ENCODE peak calls at places on chromosomes 5 and 9, in nine cellular contexts. V is right cardiac atrium, W is GM10248, D is hepatocyte, G is GM19239, L is cardiac fibroblast, B is T-cell, N is amniotic stem cell, X is activated T-helper 1 cell treated with Interleukin-2 at 50 U/mL for 16 hours. U is an unnamed sample.

GRCh38 chr9:4923580-4924544 is 61.2 kb upstream of the JAK2 start:
- DNase-seq in V (no peak), W (peak), D (peak), G (peak), L (peak), B (no peak), N (no peak), X (no peak), U (no peak)

GRCh38 chr9:128481561-128481960 is 23.0 kb upstream of the GLE1 start:
- DNase-seq in V (no peak), W (no peak), D (no peak), G (no peak), L (no peak), B (no peak), N (no peak), X (no peak), U (no peak)

GRCh38 chr5:168642019-168642418 is 62.9 kb upstream of the PANK3 start:
- DNase-seq in V (no peak), W (no peak), D (no peak), G (no peak), L (no peak), B (no peak), N (no peak), X (no peak), U (no peak)

GRCh38 chr9:112447283-112447761 is 39.3 kb upstream of the KIAA1958 start:
- DNase-seq in V (no peak), W (no peak), D (peak), G (no peak), L (peak), B (no peak), N (peak), X (no peak), U (no peak)

GRCh38 chr5:172114875-172115422 is 73.1 kb downstream of the STK10 start:
- DNase-seq in V (peak), W (peak), D (no peak), G (peak), L (no peak), B (peak), N (no peak), X (peak), U (peak)

GRCh38 chr9:76585487-76586459 is 126.8 kb downstream of the GCNT1 start:
- DNase-seq in V (no peak), W (no peak), D (peak), G (no peak), L (no peak), B (no peak), N (no peak), X (no peak), U (no peak)

GRCh38 chr9:70228098-70228497 is 30.7 kb upstream of the SMC5 start:
- DNase-seq in V (no peak), W (no peak), D (no peak), G (no peak), L (no peak), B (no peak), N (no peak), X (no peak), U (no peak)

GRCh38 chr9:19759066-19759465 is 29.8 kb downstream of the SLC24A2 start:
- DNase-seq in V (no peak), W (no peak), D (no peak), G (no peak), L (no peak), B (no peak), N (no peak), X (no peak), U (no peak)

U was measured in GM18507.